ENCODE peak calls at places on chromosomes 2 and 18, in nine cellular contexts. U, X, I, T, E, F, L, Q and W are unnamed samples.

GRCh38 chr2:37020212-37020886 is 54.0 kb upstream of the STRN start:
- DNase-seq in I (no peak), E (no peak), U (no peak), X (no peak), T (no peak), F (peak), L (no peak), Q (peak), W (no peak)

GRCh38 chr2:120522151-120522751 is 176.3 kb downstream of the INHBB start:
- DNase-seq in E (no peak), T (no peak), Q (no peak), F (peak), I (no peak), X (no peak), U (no peak), L (no peak), W (no peak)

GRCh38 chr2:198731842-198732421 is 725.8 kb downstream of the SATB2 start:
- DNase-seq in Q (no peak), I (no peak), T (no peak), L (no peak), U (no peak), X (no peak), E (no peak), F (no peak), W (no peak)

GRCh38 chr2:127654838-127655175 is 8.9 kb downstream of the GPR17 start:
- DNase-seq in L (no peak), F (no peak), E (no peak), Q (no peak), T (no peak), I (no peak), U (no peak), X (no peak), W (no peak)

GRCh38 chr18:26909599-26910290 is 44.2 kb upstream of the AQP4 start:
- DNase-seq in I (peak), X (peak), F (no peak), U (no peak), Q (no peak), T (no peak), L (no peak), E (no peak), W (peak)

GRCh38 chr2:239978381-239978780 is 46.8 kb downstream of the NDUFA10 start:
- DNase-seq in F (no peak), T (no peak), Q (no peak), I (no peak), X (peak), E (no peak), U (no peak), L (no peak), W (no peak)

GRCh38 chr18:21242141-21243040 is at the start of gene GREB1L:
- DNase-seq in I (peak), Q (peak), T (peak), X (peak), L (peak), U (peak), E (no peak), F (peak), W (no peak)

GRCh38 chr2:42060028-42060427 is 12.2 kb downstream of the PKDCC start:
- DNase-seq in L (no peak), I (no peak), X (no peak), T (no peak), E (no peak), F (no peak), Q (no peak), U (no peak), W (no peak)

GRCh38 chr2:38176619-38177021 is 100.7 kb upstream of the CYP1B1 start:
- DNase-seq in X (no peak), E (no peak), L (no peak), T (no peak), U (no peak), F (peak), Q (no peak), I (no peak), W (no peak)